ENCODE peak calls at places on chromosomes 11 and 22, in nine cellular contexts. N, D, Y, T, K, P, Q, W and F are unnamed samples.

GRCh38 chr11:12182650-12183511 is 72.5 kb downstream of the MICAL2 start:
- DNase-seq in N (no peak), D (peak), Y (no peak), T (no peak), K (no peak), P (peak), Q (no peak), W (peak), F (peak)

GRCh38 chr11:109853156-109853776 is 239.9 kb upstream of the ZC3H12C start:
- DNase-seq in N (no peak), D (peak), Y (no peak), T (no peak), K (no peak), P (peak), Q (no peak), W (no peak), F (no peak)

GRCh38 chr11:109512249-109512648 is 90.3 kb downstream of the C11orf87 start:
- DNase-seq in N (no peak), D (no peak), Y (no peak), T (no peak), K (no peak), P (no peak), Q (no peak), W (no peak), F (no peak)

GRCh38 chr11:12764187-12764914 is 90.1 kb downstream of the TEAD1 start:
- DNase-seq in N (no peak), D (no peak), Y (no peak), T (no peak), K (no peak), P (no peak), Q (no peak), W (no peak), F (no peak)

GRCh38 chr11:117884994-117885393 is 8.5 kb upstream of the FXYD6 start:
- DNase-seq in N (no peak), D (peak), Y (no peak), T (no peak), K (no peak), P (no peak), Q (no peak), W (peak), F (no peak)

GRCh38 chr22:29152045-29152380 is 53.7 kb upstream of the EMID1 start:
- DNase-seq in N (no peak), D (no peak), Y (no peak), T (no peak), K (no peak), P (no peak), Q (no peak), W (no peak), F (no peak)

GRCh38 chr11:102267602-102268001 is 49.7 kb upstream of the BIRC3 start:
- DNase-seq in N (no peak), D (peak), Y (no peak), T (no peak), K (no peak), P (no peak), Q (no peak), W (peak), F (no peak)

GRCh38 chr11:10076458-10077141 is 217.4 kb downstream of the SBF2 start:
- DNase-seq in N (peak), D (peak), Y (no peak), T (no peak), K (peak), P (peak), Q (no peak), W (peak), F (no peak)

GRCh38 chr11:68763181-68763721 is 11.9 kb upstream of the TESMIN start:
- DNase-seq in N (peak), D (no peak), Y (no peak), T (no peak), K (no peak), P (no peak), Q (no peak), W (no peak), F (peak)

GRCh38 chr11:126914941-126915340 is 85.6 kb downstream of the KIRREL3 start:
- DNase-seq in N (no peak), D (peak), Y (no peak), T (no peak), K (no peak), P (no peak), Q (no peak), W (no peak), F (no peak)

GRCh38 chr11:26761382-26761781 is 39.5 kb upstream of the SLC5A12 start:
- DNase-seq in N (no peak), D (no peak), Y (no peak), T (no peak), K (no peak), P (no peak), Q (no peak), W (no peak), F (no peak)

GRCh38 chr22:45290410-45290936 is 5.7 kb downstream of the UPK3A start:
- DNase-seq in N (peak), D (peak), Y (peak), T (peak), K (no peak), P (peak), Q (no peak), W (no peak), F (no peak)

GRCh38 chr22:36406721-36407120 is 19.0 kb upstream of the MYH9 start:
- DNase-seq in N (no peak), D (no peak), Y (no peak), T (no peak), K (no peak), P (no peak), Q (no peak), W (peak), F (no peak)

GRCh38 chr22:47290706-47291430 is 528.4 kb downstream of the TBC1D22A start:
- DNase-seq in N (no peak), D (no peak), Y (no peak), T (peak), K (no peak), P (no peak), Q (no peak), W (peak), F (no peak)

GRCh38 chr11:130068546-130068985 is 1.1 kb upstream of the APLP2 start:
- DNase-seq in N (no peak), D (no peak), Y (no peak), T (no peak), K (no peak), P (no peak), Q (no peak), W (no peak), F (no peak)

GRCh38 chr11:69107413-69107812 is 48.3 kb upstream of the SMIM38 start:
- DNase-seq in N (no peak), D (no peak), Y (no peak), T (no peak), K (no peak), P (no peak), Q (no peak), W (no peak), F (no peak)

DNA sequence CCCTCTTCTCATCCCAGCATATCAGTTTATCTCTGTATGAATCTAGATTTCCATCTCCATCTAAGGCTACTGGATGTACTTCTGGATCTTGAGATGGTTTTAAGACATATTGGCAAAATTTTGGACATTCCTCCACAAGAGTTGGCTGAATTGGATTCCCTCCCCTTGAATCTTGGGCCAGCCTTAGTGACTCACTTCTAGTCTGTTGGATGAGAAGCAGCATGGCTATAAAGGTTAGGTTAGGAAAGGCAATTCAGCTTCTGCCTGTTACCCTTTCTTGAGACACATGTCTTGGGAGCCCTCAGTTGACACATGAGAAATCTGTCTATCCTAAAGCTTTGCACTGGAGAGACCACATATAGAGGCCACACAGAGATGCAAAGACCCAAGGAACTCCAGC is 73.0 kb upstream of the PGR start:
- DNase-seq in N (no peak), D (no peak), Y (no peak), T (no peak), K (no peak), P (no peak), Q (no peak), W (no peak), F (no peak)
- TF ChIP-seq POLR2A in N (no peak), D (no peak), Y (no peak), T (no peak), K (no peak), P (no peak), Q (no peak), W (no peak), F (no peak)

GRCh38 chr11:67423891-67424613 is 4.2 kb upstream of the RPS6KB2 start:
- DNase-seq in N (no peak), D (no peak), Y (no peak), T (no peak), K (no peak), P (no peak), Q (no peak), W (no peak), F (no peak)

GRCh38 chr11:67429722-67430121 is 1.4 kb downstream of the RPS6KB2 start:
- DNase-seq in N (no peak), D (no peak), Y (no peak), T (no peak), K (no peak), P (no peak), Q (no peak), W (no peak), F (no peak)

GRCh38 chr11:67431346-67432249 is 3.3 kb downstream of the RPS6KB2 start:
- DNase-seq in N (no peak), D (no peak), Y (no peak), T (no peak), K (no peak), P (no peak), Q (no peak), W (no peak), F (no peak)

GRCh38 chr11:67429038-67429668 is 859 bp downstream of the RPS6KB2 start:
- DNase-seq in N (no peak), D (no peak), Y (peak), T (no peak), K (no peak), P (no peak), Q (no peak), W (no peak), F (no peak)

DNA sequence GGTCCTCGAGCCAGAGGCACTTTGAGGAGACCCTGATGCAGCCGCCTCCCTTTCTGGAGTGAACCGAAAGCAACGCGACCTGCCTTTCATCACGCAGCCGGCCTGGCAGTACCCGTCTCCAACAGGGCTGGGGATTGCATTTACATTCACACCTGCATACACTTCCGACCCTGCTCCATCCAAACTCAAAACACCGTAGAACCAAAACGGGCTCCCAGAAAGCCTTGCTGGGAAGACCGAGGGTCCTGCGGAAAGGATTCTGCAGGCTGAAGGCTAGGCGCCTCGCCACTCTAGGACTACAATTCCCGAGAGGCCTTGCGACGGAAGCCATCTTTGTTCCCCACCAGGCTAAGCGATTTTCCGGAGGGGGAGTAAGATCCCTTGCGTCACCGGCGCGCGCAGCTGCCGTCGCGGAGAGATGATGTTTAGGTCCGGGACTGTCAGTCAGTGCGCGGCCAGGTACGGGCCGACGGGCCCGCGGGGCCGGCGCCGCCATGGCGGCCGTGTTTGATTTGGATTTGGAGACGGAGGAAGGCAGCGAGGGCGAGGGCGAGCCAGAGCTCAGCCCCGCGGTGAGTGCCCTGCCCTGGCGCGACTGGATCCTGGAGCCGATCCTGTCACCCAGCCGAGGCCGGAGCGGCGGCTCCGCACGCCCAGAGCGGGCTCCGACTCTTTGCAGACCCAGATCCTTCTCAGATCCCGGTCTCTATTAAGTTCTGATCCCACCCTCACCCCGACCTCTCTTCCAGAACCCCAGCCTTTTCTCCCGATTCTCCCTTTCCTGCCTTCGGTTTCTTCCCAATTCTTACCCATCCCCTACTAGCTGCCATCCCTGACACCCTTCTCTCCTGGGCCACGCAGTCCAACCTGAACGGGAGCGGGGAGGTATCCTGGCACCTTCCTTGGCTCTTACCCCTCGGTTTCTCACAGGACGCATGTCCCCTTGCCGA is at the start of gene RPS6KB2:
- DNase-seq in N (peak), D (peak), Y (peak), T (peak), K (peak), P (peak), Q (peak), W (peak), F (peak)
- TF ChIP-seq POLR2A in N (peak), D (peak), Y (no peak), T (peak), K (peak), P (peak), Q (peak), W (peak), F (peak)

GRCh38 chr11:62601114-62601363 is 626 bp downstream of the MTA2 start:
- DNase-seq in N (peak), D (no peak), Y (no peak), T (peak), K (no peak), P (no peak), Q (peak), W (no peak), F (no peak)

GRCh38 chr11:62601364-62602140 is at the start of gene MTA2:
- DNase-seq in N (peak), D (peak), Y (peak), T (peak), K (peak), P (peak), Q (peak), W (peak), F (peak)

GRCh38 chr11:62600367-62601113 is 1.1 kb downstream of the MTA2 start:
- DNase-seq in N (no peak), D (no peak), Y (no peak), T (no peak), K (no peak), P (no peak), Q (no peak), W (no peak), F (no peak)

GRCh38 chr11:62599069-62599696 is 2.5 kb downstream of the MTA2 start:
- DNase-seq in N (peak), D (peak), Y (peak), T (peak), K (peak), P (peak), Q (peak), W (peak), F (peak)

DNA sequence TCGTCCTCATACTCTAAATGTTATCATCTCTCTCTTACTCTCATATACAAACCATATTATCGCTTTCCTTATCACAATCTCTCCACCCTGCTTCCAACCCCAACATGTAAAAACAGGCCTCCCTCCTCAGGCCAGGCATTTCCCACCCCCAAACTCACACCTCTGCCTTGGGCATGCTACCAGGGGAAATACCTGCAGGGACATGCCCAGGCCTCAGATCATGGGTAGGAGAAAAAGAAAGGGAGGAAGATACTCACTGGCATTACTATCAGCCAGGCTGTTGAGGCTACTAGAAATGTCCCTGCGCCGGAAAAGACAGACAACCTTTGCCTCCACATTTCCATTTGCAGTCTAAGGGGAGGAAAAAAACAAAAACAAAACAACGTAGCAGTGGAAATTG is 1.8 kb downstream of the MTA2 start:
- DNase-seq in N (no peak), D (no peak), Y (no peak), T (no peak), K (no peak), P (no peak), Q (no peak), W (no peak), F (no peak)
- TF ChIP-seq POLR2A in N (no peak), D (no peak), Y (no peak), T (no peak), K (no peak), P (no peak), Q (no peak), W (no peak), F (no peak)

DNA sequence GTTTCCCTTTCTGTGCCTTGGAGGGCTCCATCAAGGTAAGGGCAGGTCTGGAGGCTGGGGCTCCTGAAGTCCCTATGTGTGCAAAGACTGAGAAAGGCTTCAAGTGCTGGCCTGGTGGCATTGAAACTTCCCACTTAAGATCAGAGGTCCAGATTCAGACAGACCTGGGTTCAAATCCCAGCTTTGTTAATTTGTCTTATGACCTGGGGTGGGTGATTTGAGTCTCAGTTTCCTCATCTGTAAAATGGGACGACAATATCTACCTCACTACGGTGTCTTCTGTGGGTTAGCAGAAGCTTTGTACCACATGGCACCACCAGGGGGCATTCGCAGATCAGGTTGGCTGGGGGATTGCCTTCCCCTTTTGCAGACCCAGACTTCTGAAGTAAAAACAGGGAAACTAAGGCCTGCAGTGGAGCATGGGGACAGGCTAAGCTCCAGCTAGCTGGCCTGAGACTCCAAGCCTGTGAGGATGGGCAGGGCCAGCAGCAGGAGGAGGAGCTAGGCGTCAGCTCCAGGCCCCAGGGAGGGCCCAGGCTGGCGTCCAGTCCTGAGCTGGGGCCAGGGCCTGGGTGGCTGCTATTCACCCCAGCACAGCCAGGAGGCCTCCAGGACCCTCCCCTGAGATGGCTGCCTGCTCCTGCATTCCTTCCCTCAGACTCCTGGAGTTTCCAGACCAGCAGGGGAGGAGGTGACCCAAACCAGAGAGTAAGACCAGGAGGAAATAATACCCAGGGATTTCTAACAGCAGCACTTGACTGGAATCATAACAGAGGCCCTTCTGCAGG is 1.5 kb downstream of the CASTOR1 start:
- DNase-seq in N (peak), D (peak), Y (peak), T (peak), K (peak), P (peak), Q (peak), W (peak), F (peak)
- TF ChIP-seq POLR2A in N (peak), D (peak), Y (no peak), T (no peak), K (no peak), P (no peak), Q (no peak), W (no peak), F (no peak)

DNA sequence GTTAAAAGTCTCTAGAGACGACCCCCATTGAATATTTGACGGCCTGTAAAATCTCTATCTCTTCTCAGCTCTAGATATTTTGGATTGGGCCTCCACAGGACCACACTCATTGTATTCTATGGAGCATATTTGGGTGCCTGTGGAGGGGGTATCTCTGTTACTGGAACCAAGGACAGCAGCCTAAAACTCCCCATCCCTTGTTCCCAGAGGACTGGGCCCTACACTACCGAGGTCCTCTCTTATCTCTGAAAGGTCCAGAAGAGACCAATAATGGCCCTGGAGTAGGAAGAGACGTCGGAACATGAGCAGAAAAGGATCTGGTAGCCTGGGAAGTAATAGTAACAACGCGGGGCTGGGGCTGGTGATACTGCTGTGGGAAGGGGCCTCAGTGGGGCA is 542 bp downstream of the HPS4 start:
- DNase-seq in N (no peak), D (no peak), Y (no peak), T (no peak), K (no peak), P (no peak), Q (no peak), W (no peak), F (no peak)
- TF ChIP-seq POLR2A in N (no peak), D (no peak), Y (no peak), T (no peak), K (no peak), P (no peak), Q (no peak), W (no peak), F (no peak)